ENCODE peak calls at places on chromosomes 1 and 21, in four cellular contexts. One of them, this sample, is unnamed.

GRCh38 chr1:117610036-117610435 is 4.2 kb downstream of the TENT5C start:
- DNase-seq in pancreas: peak; percentile 2
- DNase-seq in fibroblast of lung: no peak
- DNase-seq in IMR-90: no peak
- DNase-seq in this sample: no peak

GRCh38 chr1:63368131-63368530 is 704 bp downstream of the ALG6 start:
- DNase-seq in pancreas: no peak
- DNase-seq in fibroblast of lung: peak; percentile 9
- DNase-seq in IMR-90: no peak
- DNase-seq in this sample: no peak

GRCh38 chr1:34050711-34051485 is 114.1 kb downstream of the CSMD2 start:
- DNase-seq in pancreas: no peak
- DNase-seq in fibroblast of lung: no peak
- DNase-seq in IMR-90: no peak
- DNase-seq in this sample: no peak

GRCh38 chr1:16242556-16243407 is 5.8 kb upstream of the CPLANE2 start:
- DNase-seq in pancreas: no peak
- DNase-seq in fibroblast of lung: no peak
- DNase-seq in IMR-90: no peak
- DNase-seq in this sample: no peak

GRCh38 chr1:155321577-155322497 is 1.1 kb downstream of the RUSC1 start:
- DNase-seq in pancreas: no peak
- DNase-seq in fibroblast of lung: no peak
- DNase-seq in IMR-90: no peak
- DNase-seq in this sample: no peak

GRCh38 chr1:45573231-45573804 is 10.5 kb upstream of the NASP start:
- DNase-seq in pancreas: no peak
- DNase-seq in fibroblast of lung: no peak
- DNase-seq in IMR-90: no peak
- DNase-seq in this sample: no peak

GRCh38 chr21:44911384-44912157 is 9.1 kb downstream of the ITGB2 start:
- DNase-seq in pancreas: peak; percentile 83
- DNase-seq in fibroblast of lung: no peak
- DNase-seq in IMR-90: no peak
- DNase-seq in this sample: peak; percentile 89

GRCh38 chr1:210170220-210170619 is 62.4 kb upstream of the SERTAD4 start:
- DNase-seq in pancreas: no peak
- DNase-seq in fibroblast of lung: peak; percentile 18
- DNase-seq in IMR-90: no peak
- DNase-seq in this sample: no peak

GRCh38 chr1:244354810-244355278 is 96.9 kb downstream of the ADSS2 start:
- DNase-seq in pancreas: no peak
- DNase-seq in fibroblast of lung: no peak
- DNase-seq in IMR-90: peak; percentile 13
- DNase-seq in this sample: no peak

GRCh38 chr1:149849246-149849946 is 50.0 kb upstream of the BOLA1 start:
- DNase-seq in pancreas: no peak
- DNase-seq in fibroblast of lung: peak; percentile 2
- DNase-seq in IMR-90: no peak
- DNase-seq in this sample: no peak

GRCh38 chr1:38004284-38005101 is 821 bp downstream of the FHL3 start:
- DNase-seq in pancreas: no peak
- DNase-seq in fibroblast of lung: no peak
- DNase-seq in IMR-90: no peak
- DNase-seq in this sample: no peak

GRCh38 chr1:193058529-193059281 is 455 bp downstream of the UCHL5 start:
- DNase-seq in pancreas: peak; percentile 14
- DNase-seq in fibroblast of lung: peak; percentile 45
- DNase-seq in IMR-90: peak; percentile 56
- DNase-seq in this sample: peak; percentile 44

GRCh38 chr1:230011333-230012092 is 55.5 kb upstream of the GALNT2 start:
- DNase-seq in pancreas: no peak
- DNase-seq in fibroblast of lung: no peak
- DNase-seq in IMR-90: no peak
- DNase-seq in this sample: no peak

GRCh38 chr1:44559913-44560312 is 114.4 kb downstream of the TMEM53 start:
- DNase-seq in pancreas: no peak
- DNase-seq in fibroblast of lung: no peak
- DNase-seq in IMR-90: no peak
- DNase-seq in this sample: no peak

GRCh38 chr1:186297439-186297838 is 77.6 kb downstream of the TPR start:
- DNase-seq in pancreas: no peak
- DNase-seq in fibroblast of lung: no peak
- DNase-seq in IMR-90: no peak
- DNase-seq in this sample: no peak

GRCh38 chr1:14571810-14572767 is 26.4 kb upstream of the KAZN start:
- DNase-seq in pancreas: no peak
- DNase-seq in fibroblast of lung: no peak
- DNase-seq in IMR-90: no peak
- DNase-seq in this sample: no peak

GRCh38 chr1:57770236-57770635 is 346.4 kb upstream of the DAB1 start:
- DNase-seq in pancreas: no peak
- DNase-seq in fibroblast of lung: no peak
- DNase-seq in IMR-90: no peak
- DNase-seq in this sample: no peak

GRCh38 chr1:95287078-95287477 is 53.1 kb downstream of the RWDD3 start:
- DNase-seq in pancreas: no peak
- DNase-seq in fibroblast of lung: no peak
- DNase-seq in IMR-90: no peak
- DNase-seq in this sample: no peak

GRCh38 chr1:70941563-70941962 is 106.1 kb downstream of the PTGER3 start:
- DNase-seq in pancreas: no peak
- DNase-seq in fibroblast of lung: no peak
- DNase-seq in IMR-90: no peak
- DNase-seq in this sample: no peak

GRCh38 chr1:9724706-9725476 is 73.4 kb downstream of the PIK3CD start:
- DNase-seq in pancreas: no peak
- DNase-seq in fibroblast of lung: peak; percentile 53
- DNase-seq in IMR-90: peak; percentile 47
- DNase-seq in this sample: peak; percentile 65

GRCh38 chr1:29227511-29227910 is 3.2 kb downstream of the MECR start:
- DNase-seq in pancreas: no peak
- DNase-seq in fibroblast of lung: no peak
- DNase-seq in IMR-90: no peak
- DNase-seq in this sample: no peak

GRCh38 chr1:163084330-163084729 is 15.2 kb downstream of the RGS4 start:
- DNase-seq in pancreas: no peak
- DNase-seq in fibroblast of lung: peak; percentile 25
- DNase-seq in IMR-90: peak; percentile 13
- DNase-seq in this sample: no peak

GRCh38 chr1:165942062-165942461 is 114.6 kb downstream of the UCK2 start:
- DNase-seq in pancreas: no peak
- DNase-seq in fibroblast of lung: no peak
- DNase-seq in IMR-90: no peak
- DNase-seq in this sample: no peak

GRCh38 chr1:8705104-8705503 is 112.3 kb downstream of the RERE start:
- DNase-seq in pancreas: no peak
- DNase-seq in fibroblast of lung: no peak
- DNase-seq in IMR-90: no peak
- DNase-seq in this sample: no peak

GRCh38 chr1:209513226-209513625 is 70.3 kb upstream of the CAMK1G start:
- DNase-seq in pancreas: no peak
- DNase-seq in fibroblast of lung: peak; percentile 56
- DNase-seq in IMR-90: peak; percentile 46
- DNase-seq in this sample: no peak

GRCh38 chr1:210978316-210978993 is 155.5 kb downstream of the KCNH1 start:
- DNase-seq in pancreas: no peak
- DNase-seq in fibroblast of lung: no peak
- DNase-seq in IMR-90: no peak
- DNase-seq in this sample: no peak

GRCh38 chr1:59263116-59263515 is 33.8 kb upstream of the FGGY start:
- DNase-seq in pancreas: no peak
- DNase-seq in fibroblast of lung: no peak
- DNase-seq in IMR-90: no peak
- DNase-seq in this sample: no peak

GRCh38 chr1:45488978-45489377 is 2.0 kb downstream of the TESK2 start:
- DNase-seq in pancreas: no peak
- DNase-seq in fibroblast of lung: no peak
- DNase-seq in IMR-90: no peak
- DNase-seq in this sample: no peak

GRCh38 chr21:27275294-27275927 is 308.5 kb upstream of the ADAMTS5 start:
- DNase-seq in pancreas: no peak
- DNase-seq in fibroblast of lung: peak; percentile 83
- DNase-seq in IMR-90: peak; percentile 88
- DNase-seq in this sample: no peak

GRCh38 chr21:46054447-46054846 is 43.5 kb upstream of the COL6A2 start:
- DNase-seq in pancreas: no peak
- DNase-seq in fibroblast of lung: peak; percentile 55
- DNase-seq in IMR-90: peak; percentile 42
- DNase-seq in this sample: no peak

GRCh38 chr1:165629848-165630628 is 996 bp upstream of the MGST3 start:
- DNase-seq in pancreas: no peak
- DNase-seq in fibroblast of lung: no peak
- DNase-seq in IMR-90: no peak
- DNase-seq in this sample: no peak

GRCh38 chr1:166136252-166136651 is 30.5 kb downstream of the FAM78B start:
- DNase-seq in pancreas: no peak
- DNase-seq in fibroblast of lung: no peak
- DNase-seq in IMR-90: no peak
- DNase-seq in this sample: no peak

GRCh38 chr1:245988393-245989078 is 518.5 kb downstream of the SMYD3 start:
- DNase-seq in pancreas: no peak
- DNase-seq in fibroblast of lung: no peak
- DNase-seq in IMR-90: no peak
- DNase-seq in this sample: no peak

GRCh38 chr21:45601551-45601950 is 42.0 kb upstream of the PCBP3 start:
- DNase-seq in pancreas: no peak
- DNase-seq in fibroblast of lung: no peak
- DNase-seq in IMR-90: no peak
- DNase-seq in this sample: no peak

GRCh38 chr1:95089888-95090287 is 17.1 kb upstream of the ALG14 start:
- DNase-seq in pancreas: no peak
- DNase-seq in fibroblast of lung: no peak
- DNase-seq in IMR-90: no peak
- DNase-seq in this sample: no peak

GRCh38 chr1:1004780-1005697 is 5.1 kb upstream of the HES4 start:
- DNase-seq in pancreas: peak; percentile 72
- DNase-seq in fibroblast of lung: peak; percentile 28
- DNase-seq in IMR-90: peak; percentile 66
- DNase-seq in this sample: peak; percentile 81

GRCh38 chr1:16721871-16722641 is 18.3 kb upstream of the RNU1-4 start:
- DNase-seq in pancreas: no peak
- DNase-seq in fibroblast of lung: no peak
- DNase-seq in IMR-90: no peak
- DNase-seq in this sample: no peak

DNA sequence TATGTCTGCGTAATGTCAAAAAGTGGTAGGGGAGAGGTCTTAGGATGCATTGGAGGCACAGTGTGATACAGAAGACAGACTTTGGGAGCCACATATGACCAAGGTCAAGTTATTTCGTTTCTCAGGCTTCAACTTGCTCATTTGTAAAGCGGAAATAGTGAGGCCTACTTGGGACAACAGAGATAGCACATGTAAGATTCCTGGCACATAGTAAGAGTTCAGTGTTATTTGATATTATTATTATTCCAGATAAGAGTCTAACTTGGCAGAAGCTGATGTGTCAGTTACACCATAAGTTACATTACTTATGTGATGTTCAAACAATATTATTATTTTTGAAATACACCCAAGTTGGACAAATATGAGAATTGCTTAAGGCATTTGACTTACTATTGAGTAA is 10.2 kb upstream of the CYP4X1 start:
- DNase-seq in pancreas: no peak
- DNase-seq in fibroblast of lung: no peak
- DNase-seq in IMR-90: no peak
- DNase-seq in this sample: no peak
- TF ChIP-seq CTCF in pancreas: no peak
- TF ChIP-seq CTCF in fibroblast of lung: no peak
- TF ChIP-seq CTCF in IMR-90: no peak
- TF ChIP-seq CTCF in this sample: no peak

GRCh38 chr1:99811747-99812146 is 38.4 kb upstream of the AGL start:
- DNase-seq in pancreas: no peak
- DNase-seq in fibroblast of lung: no peak
- DNase-seq in IMR-90: no peak
- DNase-seq in this sample: no peak
- TF ChIP-seq CTCF in pancreas: no peak
- TF ChIP-seq CTCF in fibroblast of lung: no peak
- TF ChIP-seq CTCF in IMR-90: no peak
- TF ChIP-seq CTCF in this sample: no peak

GRCh38 chr1:53763461-53763860 is 24.5 kb upstream of the GLIS1 start:
- DNase-seq in pancreas: no peak
- DNase-seq in fibroblast of lung: no peak
- DNase-seq in IMR-90: no peak
- DNase-seq in this sample: no peak
- TF ChIP-seq CTCF in pancreas: no peak
- TF ChIP-seq CTCF in fibroblast of lung: no peak
- TF ChIP-seq CTCF in IMR-90: no peak
- TF ChIP-seq CTCF in this sample: no peak

DNA sequence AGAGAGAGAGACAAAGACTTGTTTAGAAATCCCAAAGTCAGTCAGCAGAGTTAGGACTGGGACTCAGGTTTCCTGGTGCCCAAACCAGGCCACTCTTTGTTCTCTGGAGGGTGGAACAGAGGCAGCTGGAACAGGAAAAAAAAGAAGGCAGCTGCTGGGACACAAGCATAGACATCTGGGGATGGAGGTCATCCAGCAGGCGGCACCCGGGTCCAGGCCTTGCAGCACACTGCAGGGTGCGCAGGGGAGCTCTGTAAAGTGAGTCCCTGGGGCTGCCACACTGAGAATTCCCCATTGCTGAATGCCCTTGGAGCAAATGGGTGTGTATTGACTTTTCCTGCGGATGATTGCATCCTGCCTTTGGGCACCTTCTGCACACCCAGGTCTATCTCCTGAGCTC is 222.9 kb upstream of the CSF3R start:
- DNase-seq in pancreas: no peak
- DNase-seq in fibroblast of lung: no peak
- DNase-seq in IMR-90: no peak
- DNase-seq in this sample: no peak
- TF ChIP-seq CTCF in pancreas: no peak
- TF ChIP-seq CTCF in fibroblast of lung: no peak
- TF ChIP-seq CTCF in IMR-90: no peak
- TF ChIP-seq CTCF in this sample: no peak